ENCODE peak calls at places on chromosome 1, in eight cellular contexts. B is iris pigment epithelial cell, C is fibroblast of gingiva, R is caudate nucleus, O is NCI-H1105, G is GM10248, E is NCI-H2107, Y is cardiac fibroblast. Q is an unnamed sample.

GRCh38 chr1:228497817-228498216 is 10.6 kb downstream of the RNF187 start:
- DNase-seq in G (no peak), C (no peak), E (no peak), B (no peak), Y (no peak), R (no peak), O (no peak), Q (no peak)

GRCh38 chr1:8122160-8122476 is 96.0 kb upstream of the ERRFI1 start:
- DNase-seq in R (no peak), C (no peak), E (no peak), G (no peak), B (peak), Y (peak), O (no peak), Q (no peak)

GRCh38 chr1:154337253-154337894 is 12.0 kb downstream of the ATP8B2 start:
- DNase-seq in C (no peak), Y (no peak), B (no peak), G (no peak), R (no peak), E (no peak), O (no peak), Q (no peak)

GRCh38 chr1:106222415-106222814 is 834.1 kb upstream of the PRMT6 start:
- DNase-seq in G (no peak), O (no peak), E (no peak), Y (peak), R (no peak), C (no peak), B (peak), Q (no peak)

GRCh38 chr1:88890790-88891317 is 513 bp downstream of the GTF2B start:
- DNase-seq in C (peak), E (no peak), Y (peak), R (peak), G (peak), B (peak), O (no peak), Q (peak)

GRCh38 chr1:55233149-55233777 is 18.1 kb upstream of the USP24 start:
- DNase-seq in G (no peak), E (no peak), R (no peak), B (no peak), C (no peak), O (no peak), Y (no peak), Q (no peak)

GRCh38 chr1:214777364-214777763 is 174.4 kb downstream of the CENPF start:
- DNase-seq in G (no peak), B (no peak), R (no peak), O (no peak), C (no peak), Y (no peak), E (no peak), Q (no peak)

GRCh38 chr1:150009604-150010387 is 730 bp downstream of the OTUD7B start:
- DNase-seq in Y (peak), R (peak), O (peak), G (no peak), C (peak), B (peak), E (peak), Q (peak)

GRCh38 chr1:211965108-211965805 is 70.1 kb downstream of the INTS7 start:
- DNase-seq in B (no peak), O (no peak), E (no peak), Y (no peak), G (no peak), C (no peak), R (no peak), Q (no peak)

Q was measured in lung microvascular endothelial cell.